ENCODE peak calls at places on chromosomes 6 and 20, in eight cellular contexts. One of them, this sample, is unnamed.
A peak's percentile ranks its signal among the peaks of the same experiment; 100 is the strongest.

GRCh38 chr6:41191569-41191968 is 9.4 kb downstream of the TREML2 start:
- DNase-seq in ovary: no peak
- DNase-seq in fibroblast of lung: no peak
- DNase-seq in PC-9: no peak
- DNase-seq in endothelial cell: peak; percentile 58
- DNase-seq in AG09319: no peak
- DNase-seq in tibial artery: no peak
- DNase-seq in psoas muscle: no peak
- DNase-seq in this sample: peak; percentile 91

GRCh38 chr6:159988983-159989454 is 20.1 kb downstream of the IGF2R start:
- DNase-seq in ovary: peak; percentile 27
- DNase-seq in fibroblast of lung: peak; percentile 73
- DNase-seq in PC-9: no peak
- DNase-seq in endothelial cell: no peak
- DNase-seq in AG09319: no peak
- DNase-seq in tibial artery: no peak
- DNase-seq in psoas muscle: no peak
- DNase-seq in this sample: no peak

GRCh38 chr6:151058021-151058733 is 181.6 kb upstream of the AKAP12 start:
- DNase-seq in ovary: peak; percentile 63
- DNase-seq in fibroblast of lung: peak; percentile 27
- DNase-seq in PC-9: no peak
- DNase-seq in endothelial cell: no peak
- DNase-seq in AG09319: no peak
- DNase-seq in tibial artery: no peak
- DNase-seq in psoas muscle: no peak
- DNase-seq in this sample: no peak

GRCh38 chr6:24125980-24126379 is at the start of gene NRSN1:
- DNase-seq in ovary: no peak
- DNase-seq in fibroblast of lung: no peak
- DNase-seq in PC-9: no peak
- DNase-seq in endothelial cell: peak; percentile 59
- DNase-seq in AG09319: no peak
- DNase-seq in tibial artery: no peak
- DNase-seq in psoas muscle: no peak
- DNase-seq in this sample: no peak

GRCh38 chr6:109800771-109801170 is 109.7 kb downstream of the FIG4 start:
- DNase-seq in ovary: no peak
- DNase-seq in fibroblast of lung: no peak
- DNase-seq in PC-9: peak; percentile 18
- DNase-seq in endothelial cell: no peak
- DNase-seq in AG09319: no peak
- DNase-seq in tibial artery: no peak
- DNase-seq in psoas muscle: no peak
- DNase-seq in this sample: no peak

GRCh38 chr6:83758533-83758932 is 49.6 kb upstream of the SNAP91 start:
- DNase-seq in ovary: no peak
- DNase-seq in fibroblast of lung: no peak
- DNase-seq in PC-9: no peak
- DNase-seq in endothelial cell: no peak
- DNase-seq in AG09319: no peak
- DNase-seq in tibial artery: no peak
- DNase-seq in psoas muscle: no peak
- DNase-seq in this sample: no peak

GRCh38 chr20:20410678-20411077 is 42.8 kb downstream of the INSM1 start:
- DNase-seq in ovary: peak; percentile 32
- DNase-seq in fibroblast of lung: peak; percentile 20
- DNase-seq in PC-9: no peak
- DNase-seq in endothelial cell: peak; percentile 57
- DNase-seq in AG09319: no peak
- DNase-seq in tibial artery: no peak
- DNase-seq in psoas muscle: no peak
- DNase-seq in this sample: no peak

GRCh38 chr6:20953019-20953418 is 418.8 kb downstream of the CDKAL1 start:
- DNase-seq in ovary: no peak
- DNase-seq in fibroblast of lung: no peak
- DNase-seq in PC-9: no peak
- DNase-seq in endothelial cell: peak; percentile 15
- DNase-seq in AG09319: no peak
- DNase-seq in tibial artery: no peak
- DNase-seq in psoas muscle: no peak
- DNase-seq in this sample: no peak

GRCh38 chr6:35044145-35044745 is 96.9 kb downstream of the TCP11 start:
- DNase-seq in ovary: no peak
- DNase-seq in fibroblast of lung: peak; percentile 36
- DNase-seq in PC-9: no peak
- DNase-seq in endothelial cell: no peak
- DNase-seq in AG09319: no peak
- DNase-seq in tibial artery: peak; percentile 39
- DNase-seq in psoas muscle: no peak
- DNase-seq in this sample: no peak

GRCh38 chr20:64131406-64131805 is 24.0 kb upstream of the NPBWR2 start:
- DNase-seq in ovary: no peak
- DNase-seq in fibroblast of lung: no peak
- DNase-seq in PC-9: peak; percentile 30
- DNase-seq in endothelial cell: no peak
- DNase-seq in AG09319: no peak
- DNase-seq in tibial artery: no peak
- DNase-seq in psoas muscle: no peak
- DNase-seq in this sample: peak; percentile 20

GRCh38 chr6:145929037-145929633 is 35.0 kb downstream of the SHPRH start:
- DNase-seq in ovary: no peak
- DNase-seq in fibroblast of lung: peak; percentile 31
- DNase-seq in PC-9: peak; percentile 1
- DNase-seq in endothelial cell: no peak
- DNase-seq in AG09319: peak; percentile 11
- DNase-seq in tibial artery: no peak
- DNase-seq in psoas muscle: no peak
- DNase-seq in this sample: no peak

GRCh38 chr20:56730003-56730402 is 100.9 kb downstream of the TFAP2C start:
- DNase-seq in ovary: no peak
- DNase-seq in fibroblast of lung: no peak
- DNase-seq in PC-9: no peak
- DNase-seq in endothelial cell: no peak
- DNase-seq in AG09319: no peak
- DNase-seq in tibial artery: no peak
- DNase-seq in psoas muscle: no peak
- DNase-seq in this sample: no peak

GRCh38 chr6:28587746-28588075 is 62.0 kb downstream of the GPX5 start:
- DNase-seq in ovary: no peak
- DNase-seq in fibroblast of lung: peak; percentile 46
- DNase-seq in PC-9: no peak
- DNase-seq in endothelial cell: no peak
- DNase-seq in AG09319: no peak
- DNase-seq in tibial artery: no peak
- DNase-seq in psoas muscle: no peak
- DNase-seq in this sample: no peak

GRCh38 chr20:45792513-45793118 is 862 bp downstream of the DNTTIP1 start:
- DNase-seq in ovary: no peak
- DNase-seq in fibroblast of lung: no peak
- DNase-seq in PC-9: no peak
- DNase-seq in endothelial cell: no peak
- DNase-seq in AG09319: no peak
- DNase-seq in tibial artery: no peak
- DNase-seq in psoas muscle: no peak
- DNase-seq in this sample: no peak

GRCh38 chr20:1537731-1538058 is 19.8 kb downstream of the SIRPD start:
- DNase-seq in ovary: no peak
- DNase-seq in fibroblast of lung: no peak
- DNase-seq in PC-9: no peak
- DNase-seq in endothelial cell: no peak
- DNase-seq in AG09319: no peak
- DNase-seq in tibial artery: peak; percentile 61
- DNase-seq in psoas muscle: peak; percentile 59
- DNase-seq in this sample: peak; percentile 71

GRCh38 chr6:166106076-166106686 is 61.5 kb downstream of the TBXT start:
- DNase-seq in ovary: peak; percentile 79
- DNase-seq in fibroblast of lung: peak; percentile 40
- DNase-seq in PC-9: peak; percentile 31
- DNase-seq in endothelial cell: peak; percentile 79
- DNase-seq in AG09319: peak; percentile 35
- DNase-seq in tibial artery: peak; percentile 68
- DNase-seq in psoas muscle: peak; percentile 69
- DNase-seq in this sample: no peak

GRCh38 chr6:91788501-91788900 is 1201.6 kb upstream of the MAP3K7 start:
- DNase-seq in ovary: no peak
- DNase-seq in fibroblast of lung: no peak
- DNase-seq in PC-9: no peak
- DNase-seq in endothelial cell: no peak
- DNase-seq in AG09319: no peak
- DNase-seq in tibial artery: no peak
- DNase-seq in psoas muscle: no peak
- DNase-seq in this sample: no peak

GRCh38 chr20:23092861-23093543 is 6.9 kb upstream of the CD93 start:
- DNase-seq in ovary: no peak
- DNase-seq in fibroblast of lung: no peak
- DNase-seq in PC-9: no peak
- DNase-seq in endothelial cell: no peak
- DNase-seq in AG09319: no peak
- DNase-seq in tibial artery: no peak
- DNase-seq in psoas muscle: no peak
- DNase-seq in this sample: no peak

DNA sequence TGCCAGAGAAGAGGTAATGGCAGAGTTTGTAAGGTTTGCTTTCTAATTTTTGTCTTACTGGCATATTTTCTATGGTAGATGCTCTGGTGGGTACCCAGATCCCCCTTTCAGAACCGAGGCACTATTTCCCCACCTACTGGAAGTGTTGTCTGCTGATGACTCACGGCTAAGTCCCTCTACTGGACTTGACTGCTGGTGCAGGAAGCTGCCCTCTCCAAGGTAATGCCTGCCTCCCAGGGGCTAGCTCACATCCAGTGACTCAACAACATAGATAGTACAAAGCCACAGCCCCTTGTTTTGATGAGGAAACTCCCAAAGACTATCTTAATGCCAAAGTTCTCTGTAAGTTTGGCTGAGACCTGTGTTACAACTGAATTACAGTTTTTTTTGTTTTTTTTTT is 285.4 kb upstream of the FLRT3 start:
- DNase-seq in ovary: no peak
- DNase-seq in fibroblast of lung: peak; percentile 42
- DNase-seq in PC-9: peak; percentile 18
- DNase-seq in endothelial cell: no peak
- DNase-seq in AG09319: no peak
- DNase-seq in tibial artery: no peak
- DNase-seq in psoas muscle: no peak
- DNase-seq in this sample: no peak
- TF ChIP-seq CTCF in ovary: no peak
- TF ChIP-seq CTCF in fibroblast of lung: no peak
- TF ChIP-seq CTCF in PC-9: no peak
- TF ChIP-seq CTCF in endothelial cell: no peak
- TF ChIP-seq CTCF in AG09319: no peak
- TF ChIP-seq CTCF in tibial artery: no peak
- TF ChIP-seq CTCF in psoas muscle: no peak
- TF ChIP-seq CTCF in this sample: no peak

DNA sequence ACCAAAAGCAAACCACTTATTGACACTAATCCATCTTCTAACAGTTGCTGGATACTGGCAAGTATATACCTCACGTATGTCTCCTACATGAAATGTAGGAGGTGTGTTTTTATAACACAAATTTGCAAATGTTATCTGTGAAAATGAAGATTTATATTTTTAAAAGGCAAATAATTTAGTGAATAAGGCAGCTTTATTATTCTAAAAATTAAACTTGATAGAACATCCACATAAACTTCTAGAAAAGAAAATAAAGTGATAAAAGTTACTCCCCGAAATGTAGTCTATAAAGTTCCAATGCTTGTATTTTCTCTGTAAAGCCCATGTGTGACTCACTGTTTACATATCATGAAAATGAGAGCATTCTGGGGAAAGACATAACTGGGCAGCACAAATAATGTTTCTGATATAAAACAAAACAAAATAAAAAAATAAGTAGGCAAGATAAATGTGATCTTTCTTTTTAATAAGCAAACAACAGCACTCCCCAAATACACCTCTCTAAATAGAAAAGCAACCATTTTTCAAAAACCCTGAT is 84.4 kb downstream of the MAP7 start:
- DNase-seq in ovary: no peak
- DNase-seq in fibroblast of lung: no peak
- DNase-seq in PC-9: no peak
- DNase-seq in endothelial cell: no peak
- DNase-seq in AG09319: no peak
- DNase-seq in tibial artery: no peak
- DNase-seq in psoas muscle: no peak
- DNase-seq in this sample: no peak
- TF ChIP-seq CTCF in ovary: no peak
- TF ChIP-seq CTCF in fibroblast of lung: no peak
- TF ChIP-seq CTCF in PC-9: no peak
- TF ChIP-seq CTCF in endothelial cell: no peak
- TF ChIP-seq CTCF in AG09319: no peak
- TF ChIP-seq CTCF in tibial artery: no peak
- TF ChIP-seq CTCF in psoas muscle: no peak
- TF ChIP-seq CTCF in this sample: no peak

GRCh38 chr20:21971436-21971835 is 266.0 kb downstream of the PAX1 start:
- DNase-seq in ovary: no peak
- DNase-seq in fibroblast of lung: no peak
- DNase-seq in PC-9: no peak
- DNase-seq in endothelial cell: no peak
- DNase-seq in AG09319: no peak
- DNase-seq in tibial artery: no peak
- DNase-seq in psoas muscle: no peak
- DNase-seq in this sample: no peak

DNA sequence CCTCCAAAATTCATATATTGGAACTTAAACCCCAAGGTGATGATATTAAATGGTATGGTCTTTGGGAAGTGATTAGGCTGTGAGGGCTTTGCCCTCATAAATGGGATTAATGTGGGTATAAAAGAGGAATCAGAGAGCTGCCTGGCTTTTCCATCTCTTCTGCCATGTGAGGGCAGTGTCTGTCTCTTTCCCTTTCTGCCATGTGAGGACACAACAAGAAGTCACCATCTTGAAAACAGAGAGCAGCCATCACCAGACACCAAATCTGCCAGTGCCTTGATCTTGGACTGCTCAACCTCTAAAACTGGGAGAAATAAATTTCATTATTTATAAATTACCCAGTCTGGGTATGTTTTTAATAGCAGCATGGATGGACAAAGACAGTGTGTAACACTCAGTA is 263.0 kb downstream of the PAX1 start:
- DNase-seq in ovary: no peak
- DNase-seq in fibroblast of lung: no peak
- DNase-seq in PC-9: no peak
- DNase-seq in endothelial cell: no peak
- DNase-seq in AG09319: no peak
- DNase-seq in tibial artery: no peak
- DNase-seq in psoas muscle: no peak
- DNase-seq in this sample: no peak
- TF ChIP-seq CTCF in ovary: no peak
- TF ChIP-seq CTCF in fibroblast of lung: no peak
- TF ChIP-seq CTCF in PC-9: no peak
- TF ChIP-seq CTCF in endothelial cell: no peak
- TF ChIP-seq CTCF in AG09319: no peak
- TF ChIP-seq CTCF in tibial artery: no peak
- TF ChIP-seq CTCF in psoas muscle: no peak
- TF ChIP-seq CTCF in this sample: no peak

DNA sequence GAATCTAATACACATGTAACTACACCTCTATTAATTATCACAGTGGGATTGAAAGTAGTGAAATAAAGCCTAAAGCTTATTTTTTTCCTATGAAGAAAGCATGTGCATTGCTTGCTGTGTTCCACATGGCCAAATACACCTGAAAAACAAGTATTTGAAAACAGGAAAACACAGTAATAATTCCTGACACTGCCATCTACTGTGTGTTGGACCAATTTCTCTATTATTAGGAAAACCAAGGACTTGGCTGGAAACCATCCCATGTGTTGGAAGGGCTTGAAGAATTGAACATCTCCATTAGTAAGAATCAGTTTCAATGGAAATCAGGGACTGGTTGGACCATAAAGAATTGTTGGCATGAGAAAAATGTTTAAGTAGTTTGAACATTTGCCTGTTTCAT is 124.0 kb downstream of the PHF3 start:
- DNase-seq in ovary: no peak
- DNase-seq in fibroblast of lung: no peak
- DNase-seq in PC-9: no peak
- DNase-seq in endothelial cell: no peak
- DNase-seq in AG09319: no peak
- DNase-seq in tibial artery: no peak
- DNase-seq in psoas muscle: no peak
- DNase-seq in this sample: no peak
- TF ChIP-seq CTCF in ovary: no peak
- TF ChIP-seq CTCF in fibroblast of lung: no peak
- TF ChIP-seq CTCF in PC-9: no peak
- TF ChIP-seq CTCF in endothelial cell: no peak
- TF ChIP-seq CTCF in AG09319: no peak
- TF ChIP-seq CTCF in tibial artery: no peak
- TF ChIP-seq CTCF in psoas muscle: no peak
- TF ChIP-seq CTCF in this sample: no peak